ENCODE peak calls at places on chromosomes 11 and 22, in eight cellular contexts. D is psoas muscle, I is RWPE1, U is H9, V is lower lobe of right lung, G is right lobe of liver, Q is keratinocyte, B is right atrium auricular region. H is an unnamed sample.

GRCh38 chr22:21791635-21792625 is 56.3 kb upstream of the YPEL1 start:
- DNase-seq in D (no peak), I (no peak), U (no peak), V (no peak), G (no peak), Q (no peak), B (peak), H (no peak)

GRCh38 chr22:43018615-43019014 is 3.7 kb upstream of the PACSIN2 start:
- DNase-seq in D (no peak), I (no peak), U (no peak), V (no peak), G (peak), Q (no peak), B (no peak), H (no peak)

GRCh38 chr11:44950036-44950624 is 553 bp downstream of the TP53I11 start:
- DNase-seq in D (peak), I (no peak), U (no peak), V (peak), G (peak), Q (no peak), B (no peak), H (no peak)

GRCh38 chr11:44963948-44964347 is 13.3 kb upstream of the TP53I11 start:
- DNase-seq in D (no peak), I (no peak), U (no peak), V (no peak), G (no peak), Q (no peak), B (no peak), H (no peak)

GRCh38 chr11:116913000-116913399 is 75.6 kb upstream of the APOA1 start:
- DNase-seq in D (no peak), I (peak), U (no peak), V (no peak), G (no peak), Q (no peak), B (no peak), H (no peak)

GRCh38 chr22:37601540-37602442 is 6.8 kb upstream of the GGA1 start:
- DNase-seq in D (no peak), I (peak), U (peak), V (no peak), G (peak), Q (no peak), B (no peak), H (no peak)

GRCh38 chr22:40414306-40414705 is 43.9 kb downstream of the SGSM3 start:
- DNase-seq in D (peak), I (no peak), U (no peak), V (no peak), G (no peak), Q (no peak), B (no peak), H (no peak)

GRCh38 chr11:73728000-73728399 is 32.9 kb downstream of the RAB6A start:
- DNase-seq in D (no peak), I (no peak), U (no peak), V (no peak), G (no peak), Q (no peak), B (no peak), H (no peak)

GRCh38 chr11:31133064-31133463 is 236.5 kb downstream of the DCDC1 start:
- DNase-seq in D (no peak), I (no peak), U (no peak), V (no peak), G (no peak), Q (no peak), B (no peak), H (no peak)

GRCh38 chr11:131297441-131297840 is 73.0 kb upstream of the NTM start:
- DNase-seq in D (no peak), I (no peak), U (no peak), V (no peak), G (no peak), Q (no peak), B (no peak), H (no peak)

GRCh38 chr11:8744423-8744822 is 61.8 kb downstream of the RPL27A start:
- DNase-seq in D (no peak), I (peak), U (no peak), V (no peak), G (no peak), Q (peak), B (no peak), H (no peak)

GRCh38 chr11:65591939-65592814 is 3.4 kb downstream of the KCNK7 start:
- DNase-seq in D (peak), I (no peak), U (peak), V (no peak), G (peak), Q (no peak), B (no peak), H (peak)

GRCh38 chr11:77067776-77068460 is 1.1 kb downstream of the CAPN5 start:
- DNase-seq in D (peak), I (no peak), U (peak), V (no peak), G (peak), Q (no peak), B (peak), H (no peak)

GRCh38 chr11:124837491-124837856 is 27.8 kb upstream of the ROBO3 start:
- DNase-seq in D (no peak), I (peak), U (peak), V (no peak), G (no peak), Q (peak), B (no peak), H (no peak)

GRCh38 chr11:113730887-113731726 is 25.0 kb upstream of the TMPRSS5 start:
- DNase-seq in D (no peak), I (peak), U (peak), V (no peak), G (no peak), Q (no peak), B (no peak), H (no peak)

GRCh38 chr22:24427500-24428164 is at the start of gene ADORA2A:
- DNase-seq in D (peak), I (no peak), U (no peak), V (peak), G (peak), Q (no peak), B (no peak), H (no peak)

GRCh38 chr11:119368121-119369034 is 13.1 kb downstream of the USP2 start:
- DNase-seq in D (peak), I (peak), U (no peak), V (no peak), G (peak), Q (no peak), B (no peak), H (peak)

GRCh38 chr22:46046299-46046685 is 69.3 kb upstream of the WNT7B start:
- DNase-seq in D (no peak), I (no peak), U (no peak), V (peak), G (peak), Q (no peak), B (no peak), H (peak)

DNA sequence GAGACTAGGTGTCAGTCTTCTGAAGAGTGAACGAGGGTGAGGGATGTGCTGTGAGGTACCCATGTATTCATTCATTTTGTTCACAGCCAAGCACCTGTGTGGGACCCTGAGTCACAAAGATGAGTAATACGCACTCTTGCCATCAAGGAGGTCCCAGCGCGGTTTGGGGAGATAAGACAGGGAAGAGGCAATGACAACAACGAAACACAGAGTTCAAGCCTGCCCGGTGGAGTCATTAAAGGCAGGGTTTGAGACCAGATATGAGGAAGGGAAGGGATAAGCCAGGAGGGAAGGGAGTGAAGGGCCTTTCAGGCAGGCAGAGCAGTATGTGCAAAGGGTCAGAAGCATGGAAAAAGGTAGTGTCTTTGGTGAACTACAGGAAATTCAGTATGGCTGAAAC is 4.6 kb downstream of the DCHS1 start:
- DNase-seq in D (no peak), I (no peak), U (no peak), V (no peak), G (no peak), Q (no peak), B (no peak), H (no peak)
- H3K27ac ChIP-seq in D (no peak), I (no peak), U (no peak), V (no peak), G (no peak), Q (no peak), B (no peak), H (peak)

DNA sequence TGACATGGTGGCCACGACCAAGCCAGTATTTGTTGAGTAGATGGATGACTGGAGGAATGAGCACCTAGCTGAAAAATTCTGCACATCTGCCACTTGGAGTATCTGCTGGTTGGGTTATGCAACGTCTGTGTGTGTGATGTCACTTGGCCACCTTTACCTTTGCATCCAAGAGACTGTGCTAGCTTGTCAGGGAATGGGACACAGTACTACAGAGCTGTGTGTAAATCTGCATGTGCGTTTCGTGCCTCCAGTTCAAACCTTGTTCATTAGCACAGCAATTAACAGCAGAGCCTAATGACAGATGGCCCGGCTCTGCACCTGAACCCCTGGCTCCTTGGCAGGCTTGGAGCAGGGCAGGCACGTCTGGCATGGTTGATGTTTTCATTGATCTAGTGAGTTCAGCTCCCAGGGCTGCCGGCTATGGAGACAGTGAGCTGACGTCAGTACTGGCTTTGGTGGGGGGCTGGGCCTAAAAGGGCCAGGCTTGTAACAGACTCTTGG is 188.4 kb upstream of the NAV2 start:
- DNase-seq in D (no peak), I (no peak), U (no peak), V (no peak), G (peak), Q (no peak), B (no peak), H (no peak)
- TF ChIP-seq CTCF in D (no peak), I (no peak), U (no peak), V (no peak), G (peak), Q (no peak), B (no peak), H (no peak)

DNA sequence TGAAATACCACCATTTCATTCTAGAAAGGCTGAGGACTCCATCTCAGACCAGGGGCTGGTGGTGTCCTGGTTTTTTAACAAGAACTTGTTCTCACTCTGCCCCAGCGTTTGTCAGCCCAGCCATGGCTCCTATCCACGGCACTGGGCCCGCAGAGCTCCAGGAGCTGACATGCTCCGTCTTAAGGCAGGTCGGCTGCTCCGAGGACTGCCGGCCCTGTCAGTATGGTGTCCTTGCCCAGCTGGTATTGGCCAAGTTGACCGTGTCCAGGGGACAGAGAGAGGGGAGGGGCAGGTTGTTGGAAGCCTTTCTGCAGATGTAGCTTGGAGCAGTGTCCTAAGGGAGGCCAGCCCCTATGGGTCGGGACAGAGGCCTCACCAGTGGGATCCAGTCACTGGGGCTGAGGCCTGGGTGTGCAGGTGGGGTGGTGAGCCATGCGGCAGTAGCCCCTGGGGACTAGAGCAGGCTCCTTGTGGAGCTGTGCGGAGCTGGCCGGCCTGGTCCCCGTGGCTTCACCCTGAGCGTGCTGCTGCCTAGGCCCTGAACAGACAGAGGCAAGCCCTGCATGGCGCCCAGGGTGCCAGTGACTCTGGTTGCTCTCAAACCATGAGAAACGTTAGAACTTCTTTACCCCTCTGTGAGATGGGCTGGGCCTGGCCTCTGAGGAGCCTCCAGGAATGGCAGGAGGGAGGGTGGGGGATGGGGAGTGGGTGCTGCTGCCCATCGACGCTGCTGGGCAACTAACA is 39.9 kb upstream of the KCNQ1OT1 start:
- DNase-seq in D (peak), I (no peak), U (no peak), V (peak), G (no peak), Q (no peak), B (no peak), H (no peak)
- H3K27ac ChIP-seq in D (no peak), I (no peak), U (no peak), V (no peak), G (no peak), Q (no peak), B (no peak), H (no peak)

DNA sequence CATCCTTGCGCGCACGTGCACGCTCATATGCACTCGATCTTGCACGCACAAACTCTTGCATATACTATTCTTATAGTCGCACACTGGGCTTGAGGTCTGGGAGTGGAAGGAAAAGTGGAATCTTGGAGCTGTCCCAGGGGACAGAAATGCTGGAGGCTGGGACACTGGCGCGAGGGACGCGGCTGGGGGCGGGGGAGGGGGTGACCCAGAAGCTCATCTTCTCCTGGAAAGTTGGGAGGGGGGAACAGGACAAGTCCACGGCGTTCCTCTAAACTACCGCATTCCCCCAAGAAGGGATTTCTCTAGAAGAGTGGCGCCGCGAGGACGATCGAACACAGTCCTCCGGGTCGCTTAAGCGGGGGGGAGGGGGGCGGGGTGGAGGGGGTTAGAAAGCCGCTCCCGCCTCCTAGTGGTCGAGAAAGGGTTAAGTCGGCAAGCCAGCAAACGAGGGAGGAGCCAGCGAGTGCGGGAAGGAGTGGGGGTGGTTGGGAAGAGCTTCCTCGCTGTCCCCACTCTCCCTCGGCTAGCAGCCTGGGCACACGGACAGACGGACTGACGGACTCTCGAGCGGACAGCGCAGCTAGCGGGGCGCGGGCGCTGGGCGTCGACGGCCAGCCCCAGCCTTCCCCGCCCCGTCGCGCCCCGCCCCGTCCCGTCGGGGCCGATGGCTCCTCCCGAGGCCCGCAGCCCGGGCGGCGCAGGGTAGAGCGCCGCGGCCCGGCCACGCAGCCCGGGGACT is at the start of gene RTN4RL2:
- DNase-seq in D (peak), I (peak), U (peak), V (peak), G (peak), Q (no peak), B (no peak), H (peak)
- TF ChIP-seq CTCF in D (no peak), I (peak), U (peak), V (peak), G (no peak), Q (no peak), B (peak), H (peak)

GRCh38 chr11:48063424-48063978 is 83.1 kb downstream of the PTPRJ start:
- DNase-seq in D (no peak), I (peak), U (no peak), V (no peak), G (no peak), Q (no peak), B (peak), H (no peak)

GRCh38 chr11:48062649-48063048 is 82.3 kb downstream of the PTPRJ start:
- DNase-seq in D (no peak), I (no peak), U (no peak), V (no peak), G (no peak), Q (no peak), B (no peak), H (no peak)

GRCh38 chr11:48064306-48064705 is 83.9 kb downstream of the PTPRJ start:
- DNase-seq in D (no peak), I (no peak), U (no peak), V (no peak), G (no peak), Q (no peak), B (no peak), H (no peak)

DNA sequence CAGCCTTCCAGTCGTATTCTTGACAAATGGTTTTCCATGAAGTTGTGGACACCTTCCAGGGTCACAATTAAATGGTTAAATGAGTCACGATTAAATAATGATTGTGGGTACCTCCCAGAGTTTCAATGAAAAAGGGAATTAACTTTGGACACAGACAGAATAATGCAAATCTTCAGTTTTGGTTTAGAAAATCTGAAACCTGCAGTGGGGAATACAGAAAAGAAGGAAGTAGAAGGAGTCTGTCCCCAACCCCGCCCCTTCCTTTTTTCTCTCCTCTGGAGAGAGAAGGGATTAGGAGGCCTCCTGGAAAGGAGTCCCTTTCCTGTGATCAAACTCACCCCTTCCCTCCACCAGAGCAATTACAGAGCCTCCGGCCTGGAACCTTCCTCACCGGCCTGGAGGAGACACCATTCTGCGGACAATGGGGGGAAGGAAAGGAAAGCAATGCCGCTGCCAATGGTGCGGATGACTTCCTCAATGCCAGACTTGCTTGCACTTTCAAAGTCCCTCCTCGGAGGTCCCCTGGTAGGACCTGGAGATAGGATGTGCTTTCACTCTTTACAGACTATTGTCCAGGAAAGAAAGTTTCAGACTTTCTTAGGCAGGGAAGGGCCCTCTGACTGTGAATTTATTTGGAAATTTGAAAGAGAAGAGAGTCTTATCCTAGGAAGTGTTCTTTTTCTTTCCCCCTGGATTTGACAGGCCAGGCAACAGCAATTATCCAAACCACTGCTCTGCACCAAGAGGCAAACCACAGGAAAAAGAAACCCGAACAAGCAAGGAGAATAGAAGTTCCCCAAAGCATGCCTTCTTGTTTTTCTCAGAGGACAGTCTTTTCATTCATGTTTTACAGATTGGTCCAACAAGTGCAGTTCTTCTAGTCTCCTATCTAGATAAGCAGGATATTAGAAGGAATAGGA is 86.8 kb downstream of the PTPRJ start:
- DNase-seq in D (no peak), I (no peak), U (no peak), V (no peak), G (no peak), Q (no peak), B (no peak), H (no peak)
- H3K27ac ChIP-seq in D (no peak), I (no peak), U (no peak), V (peak), G (no peak), Q (no peak), B (peak), H (peak)